ENCODE peak calls at places on chromosomes 5 and 9, in ten cellular contexts. B is colonic mucosa, M is endothelial cell of umbilical vein, A is cardiac muscle cell, C is fibroblast of lung, V is thoracic aorta, W is kidney, J is Panc1, K is H1, X is transverse colon. R is an unnamed sample.
A peak's percentile ranks its signal among the peaks of the same experiment; 100 is the strongest.

GRCh38 chr5:159785639-159786038 is 130.6 kb upstream of the ADRA1B start:
- DNase-seq in K (no peak), X (no peak), C (no peak), M (no peak), W (no peak), J (no peak), A (peak; percentile 15), B (no peak), V (no peak), R (no peak)

GRCh38 chr5:36870399-36871040 is 6.0 kb upstream of the NIPBL start:
- DNase-seq in K (no peak), B (no peak), W (no peak), J (no peak), X (no peak), M (peak; percentile 58), C (peak; percentile 81), V (no peak), A (peak; percentile 79), R (no peak)

GRCh38 chr5:134568761-134569725 is 43.6 kb downstream of the JADE2 start:
- DNase-seq in W (peak; percentile 94), C (peak; percentile 74), X (peak; percentile 68), B (peak; percentile 69), M (peak; percentile 83), K (no peak), V (no peak), J (no peak), A (peak; percentile 84), R (peak; percentile 86)

GRCh38 chr5:100691545-100691944 is 156.4 kb downstream of the FAM174A start:
- DNase-seq in J (no peak), K (no peak), B (no peak), C (peak; percentile 55), A (no peak), W (no peak), X (no peak), V (no peak), M (no peak), R (no peak)

GRCh38 chr5:11793396-11793795 is 110.8 kb downstream of the CTNND2 start:
- DNase-seq in X (no peak), V (no peak), B (no peak), K (no peak), J (no peak), C (no peak), A (no peak), W (no peak), M (no peak), R (no peak)

GRCh38 chr9:117546894-117547293 is 132.0 kb upstream of the ASTN2 start:
- DNase-seq in B (peak; percentile 21), K (no peak), X (peak; percentile 26), M (peak; percentile 13), A (no peak), C (no peak), V (no peak), W (no peak), J (no peak), R (no peak)

GRCh38 chr5:114658179-114658578 is 296.3 kb downstream of the KCNN2 start:
- DNase-seq in V (no peak), X (no peak), J (no peak), B (no peak), K (no peak), M (no peak), A (no peak), C (no peak), W (no peak), R (no peak)

GRCh38 chr5:132083065-132083678 is 9.6 kb downstream of the CSF2 start:
- DNase-seq in X (no peak), M (no peak), K (no peak), A (no peak), C (no peak), J (no peak), B (no peak), W (no peak), V (no peak), R (no peak)

GRCh38 chr5:83099445-83099844 is 22.1 kb downstream of the XRCC4 start:
- DNase-seq in A (no peak), C (no peak), B (no peak), K (no peak), V (no peak), J (no peak), M (no peak), W (no peak), X (no peak), R (no peak)

GRCh38 chr5:83095973-83096539 is 18.7 kb downstream of the XRCC4 start:
- DNase-seq in M (peak; percentile 51), B (no peak), W (no peak), V (no peak), C (peak; percentile 68), A (peak; percentile 63), K (no peak), J (peak; percentile 62), X (no peak), R (no peak)

GRCh38 chr5:83099001-83099400 is 21.7 kb downstream of the XRCC4 start:
- DNase-seq in W (no peak), X (no peak), C (no peak), J (no peak), A (no peak), K (no peak), M (no peak), B (no peak), V (no peak), R (no peak)

GRCh38 chr5:83096660-83097334 is 19.4 kb downstream of the XRCC4 start:
- DNase-seq in M (no peak), B (no peak), X (no peak), K (no peak), C (no peak), V (no peak), W (no peak), A (peak; percentile 32), J (no peak), R (no peak)

DNA sequence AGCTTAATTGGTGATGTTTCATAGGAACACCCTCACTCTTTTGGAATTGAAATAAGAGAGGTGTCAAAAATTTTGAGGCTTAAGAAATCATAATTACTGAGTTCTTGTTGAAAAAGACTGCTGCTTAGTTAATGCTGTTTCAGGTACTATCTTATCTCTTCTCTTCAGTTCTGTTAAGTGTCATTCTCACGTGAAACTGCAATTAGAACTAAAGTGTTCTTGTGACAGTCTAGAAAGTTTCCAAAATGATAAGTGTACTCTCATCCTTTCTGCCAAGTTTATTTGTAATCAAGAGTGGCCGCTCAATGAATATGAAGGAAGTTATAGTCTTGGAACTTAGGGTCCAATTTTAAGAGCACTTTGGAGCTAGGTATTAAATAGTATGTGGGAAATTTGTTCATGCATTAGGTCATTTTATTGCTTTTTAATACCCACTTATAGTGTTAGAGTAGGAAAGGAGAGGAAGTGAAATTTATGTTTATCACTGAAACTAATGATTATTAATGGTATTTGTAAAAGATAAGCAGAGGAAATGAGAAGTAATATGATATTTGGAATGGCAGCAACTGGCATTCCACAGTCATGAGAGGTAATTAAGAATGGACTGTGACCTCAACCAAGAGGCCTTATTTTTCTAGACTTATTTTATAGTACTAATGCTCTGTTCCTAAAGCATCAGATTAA is 20.4 kb downstream of the XRCC4 start:
- DNase-seq in V (no peak), K (no peak), X (no peak), M (peak; percentile 73), W (no peak), C (peak; percentile 48), B (no peak), A (peak; percentile 32), J (no peak), R (no peak)
- H3K4me3 ChIP-seq in V (no peak overlapping the region), K (no peak overlapping the region), X (no peak overlapping the region), M (no peak overlapping the region), W (no peak overlapping the region), C (no peak overlapping the region), B (no peak overlapping the region), A (no peak overlapping the region), J (no peak overlapping the region), R (no peak overlapping the region)

GRCh38 chr9:93464395-93464794 is 11.0 kb upstream of the FAM120AOS start:
- DNase-seq in X (no peak), K (no peak), V (no peak), A (no peak), B (no peak), M (no peak), W (no peak), J (no peak), C (no peak), R (no peak)
- H3K27ac ChIP-seq in X (peak overlapping the region; percentile 87), K (no peak overlapping the region), V (peak overlapping the region; percentile 10), A (no peak overlapping the region), B (peak overlapping the region; percentile 27), M (no peak overlapping the region), W (no peak overlapping the region), J (no peak overlapping the region), C (no peak overlapping the region), R (no peak overlapping the region)

DNA sequence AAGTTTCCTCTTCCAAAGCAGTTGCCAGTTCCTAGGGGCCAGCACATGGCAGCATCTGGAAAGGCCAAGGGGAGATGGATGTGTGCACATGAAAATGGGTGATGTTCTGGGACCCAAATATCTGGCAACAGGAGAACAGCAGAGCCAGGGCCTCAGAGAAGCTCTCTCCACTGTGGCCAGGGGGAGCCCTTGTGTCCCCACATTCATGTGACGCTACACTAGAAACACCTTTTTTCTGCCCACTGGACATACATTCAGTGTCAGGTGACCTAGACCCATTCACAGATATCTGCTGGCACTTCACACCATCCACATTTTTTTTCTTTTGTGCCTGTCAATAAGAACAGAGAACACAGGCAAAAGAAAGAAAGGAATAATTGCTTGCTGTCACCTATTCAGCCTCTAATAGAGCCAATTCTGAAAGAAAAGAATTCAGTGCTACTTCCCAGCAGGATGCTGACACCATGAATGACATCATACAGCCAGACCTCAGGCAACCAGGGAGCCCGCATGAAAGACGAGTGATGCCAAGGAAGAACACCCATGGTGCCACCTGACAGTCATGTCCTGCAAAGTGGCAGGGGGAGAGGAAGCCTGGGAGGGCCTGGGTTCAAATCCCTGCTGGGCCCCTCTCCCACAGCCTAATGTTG is 205.1 kb upstream of the TAS2R1 start:
- DNase-seq in K (no peak), B (no peak), A (no peak), X (no peak), M (no peak), J (no peak), W (no peak), C (no peak), V (no peak), R (no peak)
- TF ChIP-seq CTCF in K (peak; percentile 28), B (no peak), A (no peak), X (no peak), M (no peak), J (peak; percentile 8), W (no peak), C (peak; percentile 2), V (no peak), R (no peak)

DNA sequence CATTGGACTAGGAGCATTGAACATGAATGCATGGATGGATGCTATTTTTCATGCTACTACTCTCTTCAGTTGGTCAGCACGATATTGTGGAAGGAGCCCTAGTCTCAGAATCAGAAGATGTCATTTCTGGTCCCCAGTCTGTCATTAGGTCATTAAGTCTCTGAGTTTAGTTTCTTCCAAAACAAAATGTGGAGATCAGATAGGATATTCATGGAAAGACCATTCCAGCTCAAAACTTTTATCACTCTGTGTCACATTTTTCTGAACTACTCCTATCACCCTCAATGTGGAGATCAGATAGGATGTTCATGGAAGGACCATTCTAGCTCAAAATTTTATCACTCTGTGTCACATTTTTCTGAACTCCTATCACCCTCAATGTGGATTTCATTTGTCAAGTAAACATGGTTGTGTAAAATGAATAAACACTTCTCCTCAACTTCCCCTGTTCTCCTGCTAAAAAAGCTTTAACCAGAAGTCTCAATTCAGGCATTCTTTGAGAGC is 296.8 kb downstream of the MRPS30 start:
- DNase-seq in C (no peak), A (no peak), V (no peak), J (no peak), B (no peak), M (no peak), W (no peak), X (no peak), K (no peak), R (no peak)
- H3K4me3 ChIP-seq in C (no peak overlapping the region), A (no peak overlapping the region), V (no peak overlapping the region), J (no peak overlapping the region), B (no peak overlapping the region), M (no peak overlapping the region), W (no peak overlapping the region), X (no peak overlapping the region), K (no peak overlapping the region), R (no peak overlapping the region)

GRCh38 chr9:686381-686813 is 155.1 kb upstream of the DMRT1 start:
- DNase-seq in B (no peak), V (peak; percentile 57), M (peak; percentile 87), A (peak; percentile 37), J (no peak), C (peak; percentile 31), K (no peak), X (no peak), W (no peak), R (peak; percentile 91)
- H3K27ac ChIP-seq in B (no peak overlapping the region), V (peak overlapping the region; percentile 91), M (peak overlapping the region; percentile 99), A (no peak overlapping the region), J (no peak overlapping the region), C (peak overlapping the region; percentile 27), K (no peak overlapping the region), X (peak overlapping the region; percentile 77), W (no peak overlapping the region), R (peak overlapping the region; percentile 95)

R was measured in ascending aorta.